ENCODE peak calls at places on chromosomes 2 and 18, in ten cellular contexts. I is GM23338, Z is breast epithelium, H is endothelial cell of umbilical vein, N is body of pancreas, M is OCI-LY7, T is mucosa of descending colon, G is stomach, X is left lung, D is pancreas. U is an unnamed sample.

GRCh38 chr2:109352066-109352897 is 223.3 kb downstream of the SH3RF3 start:
- DNase-seq in I (no peak), Z (peak; percentile 8), H (no peak), N (no peak), M (no peak), T (no peak), G (peak; percentile 23), X (no peak), D (no peak), U (peak; percentile 18)

GRCh38 chr2:116477229-116477628 is 1337.3 kb upstream of the DDX18 start:
- DNase-seq in I (no peak), Z (no peak), H (no peak), N (no peak), M (no peak), T (no peak), G (no peak), X (no peak), D (no peak), U (no peak)

GRCh38 chr18:35968278-35968880 is 4.1 kb upstream of the RMP24 start:
- DNase-seq in I (no peak), Z (peak; percentile 53), H (no peak), N (no peak), M (no peak), T (no peak), G (no peak), X (peak; percentile 43), D (no peak), U (no peak)

GRCh38 chr18:51039138-51040112 is 9.4 kb downstream of the SMAD4 start:
- DNase-seq in I (peak; percentile 63), Z (no peak), H (no peak), N (peak; percentile 57), M (no peak), T (no peak), G (no peak), X (no peak), D (peak; percentile 49), U (peak; percentile 49)

GRCh38 chr2:119517433-119517832 is 6.8 kb downstream of the SCTR start:
- DNase-seq in I (peak; percentile 86), Z (no peak), H (peak; percentile 37), N (peak; percentile 81), M (peak; percentile 47), T (peak; percentile 56), G (peak; percentile 84), X (peak; percentile 82), D (peak; percentile 84), U (peak; percentile 75)

GRCh38 chr2:165794520-165794882 is 454 bp upstream of the GALNT3 start:
- DNase-seq in I (peak; percentile 71), Z (peak; percentile 66), H (no peak), N (peak; percentile 62), M (no peak), T (peak; percentile 72), G (peak; percentile 60), X (peak; percentile 83), D (no peak), U (peak; percentile 28)

GRCh38 chr2:171847627-171848026 is 46.4 kb downstream of the SLC25A12 start:
- DNase-seq in I (no peak), Z (no peak), H (no peak), N (no peak), M (no peak), T (no peak), G (no peak), X (no peak), D (no peak), U (no peak)

GRCh38 chr2:79105259-79105658 is 15.0 kb upstream of the REG1A start:
- DNase-seq in I (peak; percentile 23), Z (no peak), H (no peak), N (no peak), M (no peak), T (no peak), G (no peak), X (no peak), D (no peak), U (peak; percentile 15)

GRCh38 chr2:196220671-196221070 is 49.3 kb upstream of the STK17B start:
- DNase-seq in I (no peak), Z (no peak), H (no peak), N (no peak), M (no peak), T (no peak), G (no peak), X (no peak), D (no peak), U (no peak)

GRCh38 chr2:95057535-95058453 is 32.3 kb downstream of the MAL start:
- DNase-seq in I (no peak), Z (no peak), H (no peak), N (no peak), M (no peak), T (no peak), G (peak; percentile 24), X (no peak), D (no peak), U (peak; percentile 25)

GRCh38 chr18:36200354-36200771 is 13.1 kb downstream of the MOCOS start:
- DNase-seq in I (no peak), Z (peak; percentile 0), H (no peak), N (no peak), M (no peak), T (no peak), G (no peak), X (no peak), D (no peak), U (no peak)

GRCh38 chr2:129189617-129190016 is 789.8 kb upstream of the RAB6C start:
- DNase-seq in I (peak; percentile 29), Z (no peak), H (no peak), N (no peak), M (no peak), T (no peak), G (no peak), X (no peak), D (no peak), U (peak; percentile 42)

GRCh38 chr2:25041307-25041927 is 459 bp upstream of the EFR3B start:
- DNase-seq in I (peak; percentile 94), Z (peak; percentile 36), H (peak; percentile 22), N (peak; percentile 79), M (peak; percentile 12), T (peak; percentile 76), G (peak; percentile 69), X (peak; percentile 82), D (peak; percentile 72), U (peak; percentile 85)

DNA sequence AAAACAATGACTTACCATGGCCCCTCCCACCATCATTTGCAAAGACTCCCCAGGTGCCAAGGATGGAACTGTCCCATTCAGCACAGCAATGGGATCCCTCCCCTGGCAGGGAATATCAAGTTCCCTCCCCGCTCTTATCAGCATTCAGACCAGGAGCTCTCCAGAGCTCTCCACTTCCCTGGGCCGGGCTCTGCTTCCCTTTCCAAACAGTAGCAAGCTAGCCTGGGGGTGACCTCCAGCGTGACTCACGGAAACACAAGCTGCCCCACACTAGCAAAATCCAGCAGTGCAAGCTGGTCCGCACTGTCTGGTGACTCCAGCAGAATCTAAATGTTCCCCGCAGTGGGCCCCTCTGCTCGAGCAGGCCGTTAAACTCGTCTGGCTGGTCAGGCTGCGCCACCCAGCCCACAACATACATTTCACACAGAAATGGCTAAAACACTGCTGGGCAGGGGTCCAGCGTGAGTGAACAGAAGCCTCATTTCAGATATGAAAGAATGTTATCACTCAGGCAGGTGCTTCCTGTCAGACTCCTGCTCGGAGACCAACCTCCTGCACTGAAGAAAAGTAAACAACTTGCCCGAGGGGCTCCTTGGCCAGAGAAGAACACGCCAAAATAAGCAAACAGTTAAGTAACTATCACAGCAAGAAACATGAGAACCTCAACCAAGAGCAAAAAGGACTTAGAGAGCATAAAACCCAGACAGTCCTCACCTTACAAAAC is 33.9 kb downstream of the STAT1 start:
- DNase-seq in I (no peak), Z (peak; percentile 58), H (peak; percentile 99), N (peak; percentile 65), M (no peak), T (peak; percentile 58), G (peak; percentile 74), X (peak; percentile 84), D (peak; percentile 57), U (no peak)
- H3K4me3 ChIP-seq in I (no peak overlapping the region), Z (peak overlapping the region; percentile 10), H (no peak overlapping the region), N (no peak overlapping the region), M (no peak overlapping the region), T (no peak overlapping the region), G (no peak overlapping the region), X (no peak overlapping the region), D (no peak overlapping the region), U (no peak overlapping the region)

GRCh38 chr2:231088779-231089178 is 32.1 kb downstream of the PSMD1 start:
- DNase-seq in I (no peak), Z (no peak), H (no peak), N (no peak), M (no peak), T (no peak), G (no peak), X (no peak), D (no peak), U (no peak)
- H3K36me3 ChIP-seq in I (peaks cover 42% of the 10 kb centered on the region), Z (peaks cover 8% of the 10 kb centered on the region), H (peaks cover 28% of the 10 kb centered on the region), N (peaks cover 22% of the 10 kb centered on the region), M (peaks cover 86% of the 10 kb centered on the region), T (peaks cover 3% of the 10 kb centered on the region), G (peaks cover 93% of the 10 kb centered on the region), X (peaks cover 97% of the 10 kb centered on the region), D (peaks cover 8% of the 10 kb centered on the region), U (peaks cover 32% of the 10 kb centered on the region)

GRCh38 chr2:178448968-178449661 is 1.9 kb downstream of the PRKRA start:
- DNase-seq in I (no peak), Z (no peak), H (no peak), N (no peak), M (peak; percentile 12), T (no peak), G (no peak), X (no peak), D (no peak), U (no peak)

GRCh38 chr2:178449700-178450573 is 1.0 kb downstream of the PRKRA start:
- DNase-seq in I (no peak), Z (no peak), H (peak; percentile 10), N (peak; percentile 67), M (peak; percentile 18), T (no peak), G (no peak), X (no peak), D (peak; percentile 34), U (no peak)

GRCh38 chr2:178452870-178453269 is 1.7 kb downstream of the PJVK start:
- DNase-seq in I (no peak), Z (no peak), H (no peak), N (no peak), M (no peak), T (no peak), G (no peak), X (no peak), D (no peak), U (no peak)

GRCh38 chr2:178450574-178451429 is at the start of the genes PJVK and PRKRA:
- DNase-seq in I (peak; percentile 97), Z (peak; percentile 96), H (peak; percentile 99), N (peak; percentile 98), M (peak; percentile 96), T (peak; percentile 98), G (peak; percentile 97), X (peak; percentile 100), D (peak; percentile 99), U (peak; percentile 97)

GRCh38 chr2:178452334-178452733 is 1.2 kb downstream of the PJVK start:
- DNase-seq in I (no peak), Z (no peak), H (no peak), N (no peak), M (no peak), T (no peak), G (no peak), X (no peak), D (no peak), U (no peak)
- H3K4me3 ChIP-seq in I (peak overlapping the region; percentile 80), Z (peak overlapping the region; percentile 67), H (no peak overlapping the region), N (no peak overlapping the region), M (no peak overlapping the region), T (no peak overlapping the region), G (no peak overlapping the region), X (no peak overlapping the region), D (no peak overlapping the region), U (no peak overlapping the region)

DNA sequence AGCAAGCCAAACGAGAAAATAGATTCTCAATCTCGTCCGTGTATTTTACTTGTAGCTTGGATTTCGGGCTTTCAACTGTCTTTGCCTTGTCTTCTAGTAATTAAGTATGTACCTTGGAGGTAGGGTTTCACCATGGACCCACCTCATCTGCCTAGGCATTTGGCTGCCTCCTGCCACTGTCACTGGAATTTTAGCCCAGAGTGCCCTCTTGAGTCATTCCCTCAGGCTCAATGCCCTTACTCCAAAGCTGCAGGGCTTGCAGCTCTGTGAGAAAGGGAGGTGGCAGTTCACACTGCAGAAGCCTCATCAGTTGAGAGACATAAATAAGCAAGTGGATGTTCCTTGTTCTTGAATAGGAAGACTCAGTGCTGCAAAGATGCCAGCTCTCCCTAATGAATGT is 89.6 kb downstream of the VSNL1 start:
- DNase-seq in I (no peak), Z (no peak), H (no peak), N (no peak), M (no peak), T (no peak), G (no peak), X (no peak), D (no peak), U (no peak)
- H3K36me3 ChIP-seq in I (peaks cover 13% of the 10 kb centered on the region), Z (no peaks in the 10 kb centered on the region), H (no peaks in the 10 kb centered on the region), N (no peaks in the 10 kb centered on the region), M (no peaks in the 10 kb centered on the region), T (no peaks in the 10 kb centered on the region), G (no peaks in the 10 kb centered on the region), X (no peaks in the 10 kb centered on the region), D (no peaks in the 10 kb centered on the region), U (no peaks in the 10 kb centered on the region)

U was measured in H7.